ENCODE peak calls at places on chromosomes 6 and 20, in four cellular contexts. One of them, this sample, is unnamed.

GRCh38 chr6:39143238-39143930 is 28.4 kb upstream of the SAYSD1 start:
- DNase-seq in ACHN: no peak
- DNase-seq in progenitor cell of endocrine pancreas: no peak
- DNase-seq in AG10803: no peak
- DNase-seq in this sample: no peak

GRCh38 chr20:15682690-15683089 is 890.6 kb downstream of the KIF16B start:
- DNase-seq in progenitor cell of endocrine pancreas: no peak
- DNase-seq in ACHN: no peak
- DNase-seq in AG10803: no peak
- DNase-seq in this sample: no peak

GRCh38 chr6:3031857-3032256 is 32.2 kb downstream of the NQO2 start:
- DNase-seq in AG10803: no peak
- DNase-seq in progenitor cell of endocrine pancreas: no peak
- DNase-seq in ACHN: no peak
- DNase-seq in this sample: no peak

GRCh38 chr6:13916230-13916944 is 8.4 kb upstream of the RNF182 start:
- DNase-seq in AG10803: peak
- DNase-seq in ACHN: no peak
- DNase-seq in progenitor cell of endocrine pancreas: no peak
- DNase-seq in this sample: no peak

GRCh38 chr6:139868576-139868975 is 494.1 kb upstream of the CITED2 start:
- DNase-seq in AG10803: no peak
- DNase-seq in ACHN: no peak
- DNase-seq in progenitor cell of endocrine pancreas: no peak
- DNase-seq in this sample: no peak

GRCh38 chr6:108581932-108582500 is 21.3 kb downstream of the FOXO3 start:
- DNase-seq in AG10803: peak
- DNase-seq in ACHN: no peak
- DNase-seq in progenitor cell of endocrine pancreas: no peak
- DNase-seq in this sample: peak

GRCh38 chr6:36358235-36358915 is 21.7 kb upstream of the BNIP5 start:
- DNase-seq in progenitor cell of endocrine pancreas: no peak
- DNase-seq in ACHN: no peak
- DNase-seq in AG10803: no peak
- DNase-seq in this sample: peak

GRCh38 chr20:13464702-13465101 is 174.0 kb downstream of the TASP1 start:
- DNase-seq in AG10803: no peak
- DNase-seq in progenitor cell of endocrine pancreas: no peak
- DNase-seq in ACHN: no peak
- DNase-seq in this sample: no peak

GRCh38 chr6:41713161-41713649 is 22.2 kb downstream of the TFEB start:
- DNase-seq in ACHN: peak
- DNase-seq in progenitor cell of endocrine pancreas: no peak
- DNase-seq in AG10803: no peak
- DNase-seq in this sample: peak

GRCh38 chr20:40592891-40593290 is 96.1 kb downstream of the MAFB start:
- DNase-seq in ACHN: no peak
- DNase-seq in progenitor cell of endocrine pancreas: no peak
- DNase-seq in AG10803: no peak
- DNase-seq in this sample: no peak

GRCh38 chr20:62234346-62234745 is 4.0 kb upstream of the OSBPL2 start:
- DNase-seq in progenitor cell of endocrine pancreas: no peak
- DNase-seq in ACHN: no peak
- DNase-seq in AG10803: no peak
- DNase-seq in this sample: no peak

GRCh38 chr6:26125015-26125690 is 37.9 kb downstream of the HFE start:
- DNase-seq in progenitor cell of endocrine pancreas: no peak
- DNase-seq in AG10803: no peak
- DNase-seq in ACHN: no peak
- DNase-seq in this sample: peak

GRCh38 chr6:93889713-93890112 is 470.4 kb upstream of the EPHA7 start:
- DNase-seq in ACHN: no peak
- DNase-seq in progenitor cell of endocrine pancreas: no peak
- DNase-seq in AG10803: no peak
- DNase-seq in this sample: no peak

GRCh38 chr6:132995432-132995831 is 181.1 kb downstream of the RPS12 start:
- DNase-seq in AG10803: no peak
- DNase-seq in progenitor cell of endocrine pancreas: no peak
- DNase-seq in ACHN: no peak
- DNase-seq in this sample: peak

GRCh38 chr20:57211949-57212889 is 54.2 kb downstream of the BMP7 start:
- DNase-seq in progenitor cell of endocrine pancreas: no peak
- DNase-seq in AG10803: peak
- DNase-seq in ACHN: peak
- DNase-seq in this sample: peak

GRCh38 chr20:35953411-35954199 is 697 bp downstream of the SCAND1 start:
- DNase-seq in ACHN: peak
- DNase-seq in progenitor cell of endocrine pancreas: peak
- DNase-seq in AG10803: peak
- DNase-seq in this sample: no peak

GRCh38 chr6:109690373-109690739 is 646 bp downstream of the AK9 start:
- DNase-seq in progenitor cell of endocrine pancreas: peak
- DNase-seq in AG10803: no peak
- DNase-seq in ACHN: peak
- DNase-seq in this sample: peak

GRCh38 chr6:113447088-113447831 is 409.9 kb upstream of the MARCKS start:
- DNase-seq in progenitor cell of endocrine pancreas: no peak
- DNase-seq in ACHN: peak
- DNase-seq in AG10803: peak
- DNase-seq in this sample: peak

GRCh38 chr6:163083141-163083540 is 331.4 kb upstream of the QKI start:
- DNase-seq in ACHN: no peak
- DNase-seq in progenitor cell of endocrine pancreas: no peak
- DNase-seq in AG10803: no peak
- DNase-seq in this sample: no peak

GRCh38 chr6:87200469-87201174 is 45.3 kb downstream of the ZNF292 start:
- DNase-seq in ACHN: no peak
- DNase-seq in progenitor cell of endocrine pancreas: no peak
- DNase-seq in AG10803: peak
- DNase-seq in this sample: no peak

GRCh38 chr6:149746147-149746946 is at the start of gene NUP43:
- DNase-seq in progenitor cell of endocrine pancreas: peak
- DNase-seq in ACHN: peak
- DNase-seq in AG10803: peak
- DNase-seq in this sample: peak

GRCh38 chr6:139932671-139933070 is 558.2 kb upstream of the CITED2 start:
- DNase-seq in ACHN: no peak
- DNase-seq in AG10803: no peak
- DNase-seq in progenitor cell of endocrine pancreas: no peak
- DNase-seq in this sample: no peak

GRCh38 chr6:77456531-77457248 is 6.6 kb downstream of the HTR1B start:
- DNase-seq in progenitor cell of endocrine pancreas: no peak
- DNase-seq in AG10803: peak
- DNase-seq in ACHN: peak
- DNase-seq in this sample: peak

GRCh38 chr6:143677577-143677890 is 231 bp upstream of the PHACTR2 start:
- DNase-seq in AG10803: no peak
- DNase-seq in progenitor cell of endocrine pancreas: no peak
- DNase-seq in ACHN: no peak
- DNase-seq in this sample: no peak

GRCh38 chr6:82783587-82784253 is 281.9 kb downstream of the UBE3D start:
- DNase-seq in AG10803: no peak
- DNase-seq in ACHN: peak
- DNase-seq in progenitor cell of endocrine pancreas: no peak
- DNase-seq in this sample: peak

GRCh38 chr6:2155206-2155605 is 90.2 kb downstream of the GMDS start:
- DNase-seq in ACHN: no peak
- DNase-seq in AG10803: no peak
- DNase-seq in progenitor cell of endocrine pancreas: no peak
- DNase-seq in this sample: no peak

GRCh38 chr6:43924222-43924702 is 154.3 kb downstream of the VEGFA start:
- DNase-seq in progenitor cell of endocrine pancreas: no peak
- DNase-seq in ACHN: peak
- DNase-seq in AG10803: peak
- DNase-seq in this sample: peak